ENCODE peak calls at places on chromosomes 7 and 10, in eight cellular contexts. U is ACHN; G is KG1; O is activated CD4-positive, alpha-beta T cell treated with anti-CD3 and anti-CD28 coated beads for 4 hours; S is LNCaP clone FGC; T is GM20000; Q is WTC11; W is posterior cingulate gyrus. K is an unnamed sample.

GRCh38 chr10:122018951-122019413 is 30.0 kb downstream of the TACC2 start:
- DNase-seq in U (no peak), G (no peak), O (no peak), S (peak), T (no peak), Q (no peak), W (no peak), K (no peak)

GRCh38 chr10:2933041-2933440 is 134.3 kb upstream of the PFKP start:
- DNase-seq in U (no peak), G (no peak), O (no peak), S (no peak), T (no peak), Q (no peak), W (no peak), K (no peak)

GRCh38 chr10:20674870-20675385 is 222.2 kb downstream of the NEBL start:
- DNase-seq in U (no peak), G (no peak), O (no peak), S (peak), T (no peak), Q (no peak), W (no peak), K (no peak)

GRCh38 chr7:13898957-13899670 is 90.4 kb downstream of the ETV1 start:
- DNase-seq in U (no peak), G (no peak), O (no peak), S (peak), T (no peak), Q (no peak), W (no peak), K (no peak)

GRCh38 chr7:34138483-34138882 is 233.1 kb downstream of the BMPER start:
- DNase-seq in U (no peak), G (no peak), O (no peak), S (no peak), T (no peak), Q (no peak), W (no peak), K (no peak)

GRCh38 chr7:103879411-103879810 is 110.0 kb downstream of the RELN start:
- DNase-seq in U (no peak), G (no peak), O (no peak), S (no peak), T (no peak), Q (no peak), W (no peak), K (no peak)

GRCh38 chr7:12826079-12826478 is 138.6 kb downstream of the ARL4A start:
- DNase-seq in U (no peak), G (no peak), O (no peak), S (no peak), T (no peak), Q (no peak), W (no peak), K (no peak)

GRCh38 chr10:4918236-4918635 is 45.0 kb upstream of the AKR1C1 start:
- DNase-seq in U (no peak), G (no peak), O (no peak), S (no peak), T (no peak), Q (no peak), W (no peak), K (no peak)

GRCh38 chr7:26782501-26782900 is 81.9 kb downstream of the SKAP2 start:
- DNase-seq in U (no peak), G (no peak), O (no peak), S (no peak), T (no peak), Q (no peak), W (no peak), K (no peak)

GRCh38 chr10:132749428-132749780 is 36.5 kb downstream of the NKX6-2 start:
- DNase-seq in U (no peak), G (no peak), O (no peak), S (no peak), T (no peak), Q (no peak), W (no peak), K (no peak)

GRCh38 chr7:42831051-42831952 is 80.6 kb downstream of the C7orf25 start:
- DNase-seq in U (peak), G (no peak), O (no peak), S (peak), T (no peak), Q (peak), W (peak), K (no peak)

GRCh38 chr10:3529691-3530090 is 255.3 kb downstream of the KLF6 start:
- DNase-seq in U (peak), G (no peak), O (no peak), S (no peak), T (no peak), Q (no peak), W (no peak), K (peak)

GRCh38 chr7:8133955-8134733 is 127.8 kb downstream of the ICA1 start:
- DNase-seq in U (peak), G (no peak), O (peak), S (no peak), T (peak), Q (no peak), W (no peak), K (no peak)

GRCh38 chr10:69869291-69869841 is 67.7 kb downstream of the COL13A1 start:
- DNase-seq in U (peak), G (no peak), O (no peak), S (peak), T (no peak), Q (no peak), W (no peak), K (no peak)

GRCh38 chr10:4061441-4061951 is 276.5 kb upstream of the KLF6 start:
- DNase-seq in U (no peak), G (no peak), O (no peak), S (peak), T (no peak), Q (no peak), W (no peak), K (no peak)

GRCh38 chr7:21076054-21076453 is 289.4 kb upstream of the SP8 start:
- DNase-seq in U (no peak), G (no peak), O (no peak), S (no peak), T (no peak), Q (no peak), W (no peak), K (no peak)

GRCh38 chr10:71314028-71314693 is 4.9 kb upstream of the SLC29A3 start:
- DNase-seq in U (peak), G (no peak), O (peak), S (no peak), T (peak), Q (peak), W (peak), K (no peak)

GRCh38 chr10:90031776-90032175 is 330.4 kb downstream of the KIF20B start:
- DNase-seq in U (no peak), G (no peak), O (no peak), S (no peak), T (no peak), Q (no peak), W (no peak), K (no peak)

GRCh38 chr10:32054087-32054486 is 2.1 kb downstream of the KIF5B start:
- DNase-seq in U (peak), G (no peak), O (no peak), S (peak), T (no peak), Q (no peak), W (no peak), K (no peak)

GRCh38 chr10:122281751-122282150 is 10.7 kb downstream of the BTBD16 start:
- DNase-seq in U (no peak), G (no peak), O (no peak), S (no peak), T (no peak), Q (no peak), W (no peak), K (peak)

GRCh38 chr7:66145404-66145843 is 30.8 kb downstream of the CRCP start:
- DNase-seq in U (no peak), G (no peak), O (no peak), S (no peak), T (no peak), Q (no peak), W (no peak), K (no peak)

GRCh38 chr7:31814187-31814586 is 127.2 kb downstream of the PPP1R17 start:
- DNase-seq in U (peak), G (no peak), O (no peak), S (no peak), T (no peak), Q (peak), W (no peak), K (no peak)

K was measured in mesenteric fat pad.